ENCODE peak calls at places on chromosomes 16 and 17, in seven cellular contexts. N, E, B, T, U, K and X are unnamed samples.

GRCh38 chr16:27364493-27365141 is 37.4 kb upstream of the IL21R start:
- DNase-seq in E (no peak), U (peak; percentile 42), N (no peak), B (no peak), K (no peak), T (no peak), X (no peak)

GRCh38 chr16:19595043-19595767 is 39.7 kb downstream of the VPS35L start:
- DNase-seq in U (no peak), T (no peak), N (peak; percentile 83), K (no peak), B (peak; percentile 94), E (no peak), X (peak; percentile 93)

GRCh38 chr17:7351665-7352558 is at the start of gene KCTD11:
- DNase-seq in B (peak; percentile 83), E (peak; percentile 95), K (peak; percentile 92), N (peak; percentile 88), T (peak; percentile 78), U (peak; percentile 95), X (peak; percentile 79)

GRCh38 chr16:89722392-89723278 is 1.3 kb downstream of the ZNF276 start:
- DNase-seq in K (peak; percentile 64), B (peak; percentile 15), U (peak; percentile 93), N (peak; percentile 16), E (peak; percentile 84), T (peak; percentile 62), X (peak; percentile 60)

GRCh38 chr16:27762441-27762840 is 212.5 kb downstream of the KATNIP start:
- DNase-seq in T (no peak), B (peak; percentile 85), K (no peak), E (no peak), U (no peak), N (peak; percentile 58), X (peak; percentile 94)

GRCh38 chr16:66474750-66475199 is 47.7 kb downstream of the BEAN1 start:
- DNase-seq in B (no peak), T (no peak), E (no peak), K (no peak), N (no peak), U (peak; percentile 27), X (no peak)

GRCh38 chr17:57868007-57868774 is 18.3 kb upstream of the MRPS23 start:
- DNase-seq in U (peak; percentile 65), N (peak; percentile 94), T (no peak), K (peak; percentile 86), E (peak; percentile 93), B (peak; percentile 28), X (peak; percentile 91)

GRCh38 chr17:67992541-67993152 is 3.6 kb downstream of the C17orf58 start:
- DNase-seq in N (no peak), B (no peak), E (no peak), T (no peak), U (no peak), K (no peak), X (no peak)

GRCh38 chr16:53757971-53758609 is 54.1 kb downstream of the FTO start:
- DNase-seq in B (no peak), U (no peak), K (no peak), E (no peak), T (no peak), N (no peak), X (no peak)

GRCh38 chr16:53753431-53753830 is 49.5 kb downstream of the FTO start:
- DNase-seq in E (no peak), B (no peak), N (no peak), U (no peak), T (no peak), K (no peak), X (no peak)

GRCh38 chr16:53752566-53752965 is 48.6 kb downstream of the FTO start:
- DNase-seq in K (no peak), E (no peak), U (no peak), B (no peak), T (no peak), N (no peak), X (no peak)

GRCh38 chr16:53756329-53756996 is 52.5 kb downstream of the FTO start:
- DNase-seq in E (no peak), B (no peak), N (peak; percentile 36), T (no peak), U (no peak), K (no peak), X (no peak)

DNA sequence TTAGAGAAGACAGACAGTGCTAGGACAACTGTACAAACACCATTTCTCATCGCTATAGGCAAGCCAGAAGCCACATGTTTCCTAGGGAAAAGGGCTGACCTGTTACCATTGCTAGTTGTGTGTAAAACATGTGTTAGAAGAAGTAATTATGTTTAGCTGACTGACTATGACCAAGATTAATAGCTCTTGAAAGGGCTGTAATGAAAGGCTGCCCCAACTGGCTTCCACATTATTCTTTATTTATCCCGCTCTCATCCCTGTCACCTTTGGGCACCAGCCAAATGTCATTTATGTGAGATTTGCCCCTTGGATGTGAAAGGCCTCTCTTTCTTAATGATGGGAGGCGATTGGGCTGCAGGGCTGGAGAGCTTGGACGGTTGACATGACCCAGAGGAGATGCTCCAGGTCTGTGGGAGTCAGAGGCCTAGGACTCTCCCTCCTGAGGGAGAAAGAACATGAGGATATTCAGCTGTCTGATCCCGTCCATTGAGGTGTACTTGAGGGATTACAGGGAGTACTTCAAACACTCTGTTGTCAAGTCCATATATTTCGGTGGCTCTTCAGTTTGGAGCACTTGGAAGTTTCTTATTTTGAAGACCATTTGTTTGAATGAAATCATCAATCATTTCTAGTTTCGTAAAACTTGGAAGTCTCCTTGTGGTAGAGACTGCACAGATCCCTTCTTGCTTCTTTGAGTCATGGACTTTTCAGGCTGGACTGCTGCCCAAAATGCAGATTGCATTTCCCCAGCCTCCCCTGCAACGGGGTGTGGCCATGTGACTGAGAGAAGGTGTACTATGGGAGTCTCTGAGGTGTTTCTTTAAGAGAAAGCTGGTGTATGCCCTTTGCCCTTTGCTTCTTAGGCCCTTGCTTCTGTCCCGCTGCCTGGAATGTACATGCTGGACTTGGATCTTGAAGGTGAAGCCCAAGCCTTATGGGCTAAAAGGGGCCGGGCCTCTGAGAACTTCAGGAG is 51.3 kb downstream of the FTO start:
- DNase-seq in E (peak; percentile 64), N (peak; percentile 60), U (peak; percentile 78), T (no peak), B (no peak), K (no peak), X (peak; percentile 84)
- H3K27ac ChIP-seq in E (no peak overlapping the region), N (no peak overlapping the region), U (peak overlapping the region; percentile 63), T (no peak overlapping the region), B (no peak overlapping the region), K (no peak overlapping the region), X (no peak overlapping the region)

GRCh38 chr16:61814716-61815347 is 221.4 kb downstream of the CDH8 start:
- DNase-seq in U (no peak), T (no peak), E (no peak), K (no peak), B (no peak), N (no peak), X (no peak)
- TF ChIP-seq CTCF in U (no peak), T (no peak), E (no peak), K (no peak), B (peak; percentile 12), N (no peak), X (no peak)

GRCh38 chr17:45300060-45300751 is 16.6 kb downstream of the MAP3K14 start:
- DNase-seq in U (no peak), B (no peak), K (no peak), T (no peak), N (no peak), E (no peak), X (no peak)
- H3K27ac ChIP-seq in U (peak overlapping the region; percentile 87), B (no peak overlapping the region), K (no peak overlapping the region), T (no peak overlapping the region), N (no peak overlapping the region), E (peak overlapping the region; percentile 96), X (no peak overlapping the region)

DNA sequence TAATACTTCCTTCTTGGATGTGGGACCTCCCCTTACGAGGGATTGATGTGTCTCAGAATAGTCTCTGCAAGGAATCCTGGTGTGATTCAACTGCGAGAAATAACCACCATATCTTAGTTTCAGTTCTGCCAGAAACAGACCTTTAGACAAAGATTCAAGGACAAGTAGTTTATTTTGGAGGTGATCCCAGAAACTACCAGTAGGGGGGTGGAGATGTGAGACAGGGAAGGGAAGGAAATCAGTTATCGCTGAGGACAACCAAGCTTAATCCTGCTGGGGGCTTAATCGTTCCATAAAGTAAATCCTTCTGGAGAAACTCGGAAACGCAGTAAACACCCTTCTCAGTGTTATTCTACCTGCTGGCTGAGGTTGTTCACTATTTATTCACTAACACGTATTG is 5.0 kb upstream of the SDR42E1 start:
- DNase-seq in K (no peak), U (no peak), B (peak; percentile 66), N (peak; percentile 14), T (no peak), E (no peak), X (peak; percentile 46)
- TF ChIP-seq CTCF in K (no peak), U (peak; percentile 40), B (peak; percentile 62), N (peak; percentile 18), T (no peak), E (no peak), X (peak; percentile 46)

GRCh38 chr16:16151315-16151714 is 72.0 kb downstream of the ABCC6 start:
- DNase-seq in T (no peak), U (no peak), B (peak; percentile 9), K (no peak), N (peak; percentile 65), E (no peak), X (peak; percentile 19)
- H3K27ac ChIP-seq in T (no peak overlapping the region), U (peak overlapping the region; percentile 75), B (no peak overlapping the region), K (no peak overlapping the region), N (no peak overlapping the region), E (no peak overlapping the region), X (no peak overlapping the region)

GRCh38 chr17:10262451-10262850 is 64.0 kb upstream of the GAS7 start:
- DNase-seq in T (no peak), U (no peak), K (no peak), N (no peak), E (no peak), B (no peak), X (no peak)
- TF ChIP-seq CTCF in T (no peak), U (no peak), K (no peak), N (no peak), E (no peak), B (no peak), X (no peak)

GRCh38 chr17:76539631-76540271 is at the start of gene PRCD:
- DNase-seq in U (no peak), K (peak; percentile 20), B (no peak), T (no peak), N (no peak), E (no peak), X (no peak)
- H3K27ac ChIP-seq in U (peak within 1 kb of the TSS; percentile 70), K (no peak within 1 kb of the TSS), B (no peak within 1 kb of the TSS), T (peak within 1 kb of the TSS; percentile 84), N (peak within 1 kb of the TSS; percentile 62), E (peak within 1 kb of the TSS; percentile 72), X (no peak within 1 kb of the TSS)

DNA sequence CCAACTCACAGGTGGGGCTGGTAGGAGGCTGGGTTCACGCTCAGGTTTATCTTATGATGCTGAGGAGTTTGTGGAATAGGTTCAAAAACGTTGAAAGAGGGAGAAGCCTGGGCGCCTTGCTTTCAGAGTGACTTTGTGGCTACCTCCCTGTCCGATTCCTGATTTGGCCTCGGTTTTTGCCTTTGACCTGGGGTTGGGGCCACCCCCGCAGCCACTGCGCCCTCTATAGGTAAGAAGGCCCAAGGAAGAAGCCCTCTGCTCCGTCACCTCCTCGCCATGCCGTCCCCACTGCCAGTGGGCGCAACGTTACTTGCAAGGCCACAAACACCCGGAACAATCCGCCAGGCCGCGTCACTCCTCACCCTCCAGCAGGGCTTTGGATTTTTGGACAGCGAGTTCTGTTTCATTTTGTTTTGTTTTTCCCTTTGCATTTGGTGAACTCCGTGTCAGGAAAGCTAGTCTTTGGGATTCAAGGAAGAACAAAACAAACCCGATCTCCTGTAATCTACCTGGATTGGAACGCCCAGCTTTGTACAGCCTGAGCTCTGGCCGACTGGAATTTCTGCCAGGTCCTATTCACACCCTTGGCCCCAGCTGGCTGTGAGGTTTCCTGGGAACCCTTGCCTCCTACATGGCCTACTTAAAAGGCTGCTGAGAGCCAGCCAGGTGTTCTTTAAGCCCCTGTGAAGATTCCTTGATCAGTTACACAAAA is 60.7 kb downstream of the TBC1D16 start:
- DNase-seq in N (no peak), T (peak; percentile 21), U (no peak), K (no peak), B (no peak), E (no peak), X (no peak)
- TF ChIP-seq CTCF in N (no peak), T (no peak), U (peak; percentile 8), K (no peak), B (peak; percentile 47), E (peak; percentile 10), X (no peak)